ENCODE peak calls at places on chromosomes 6 and 20, in ten cellular contexts. U is G401; S is osteocyte; N is SJSA1; Q is mesendoderm; I is HCEC 1CT; O is substantia nigra; T is stimulated activated naive CD8-positive, alpha-beta T cell treated with anti-CD3 and anti-CD28 coated beads, Interleukin-15, Interleukin-2, amounts not matched to agents 100 U/mL and 50 U/mL, for 24 hours; Y is renal cortical epithelial cell; V is dorsolateral prefrontal cortex. A is an unnamed sample.
A peak's percentile ranks its signal among the peaks of the same experiment; 100 is the strongest.

GRCh38 chr6:42369568-42369967 is 82.2 kb downstream of the TRERF1 start:
- DNase-seq in T (no peak), O (no peak), Q (no peak), Y (no peak), V (no peak), S (no peak), I (no peak), U (no peak), N (no peak), A (no peak)

GRCh38 chr20:51121272-51121671 is 98.4 kb upstream of the KCNG1 start:
- DNase-seq in I (no peak), Q (no peak), V (no peak), S (no peak), U (peak; percentile 80), T (no peak), N (no peak), Y (no peak), O (no peak), A (no peak)

GRCh38 chr6:9224539-9224938 is 789.2 kb upstream of the SLC35B3 start:
- DNase-seq in V (no peak), Q (no peak), O (no peak), U (no peak), T (no peak), Y (no peak), S (no peak), I (peak; percentile 57), N (no peak), A (no peak)

GRCh38 chr6:140002406-140003022 is 628.1 kb upstream of the CITED2 start:
- DNase-seq in N (peak; percentile 56), Q (no peak), Y (no peak), T (no peak), U (no peak), O (no peak), I (no peak), S (no peak), V (no peak), A (no peak)

GRCh38 chr6:161374971-161375873 is 101.4 kb upstream of the AGPAT4 start:
- DNase-seq in I (no peak), O (peak; percentile 77), V (peak; percentile 48), U (peak; percentile 29), N (no peak), Y (peak; percentile 49), Q (peak; percentile 68), T (no peak), S (no peak), A (no peak)

GRCh38 chr20:43446361-43446879 is 11.3 kb upstream of the SRSF6 start:
- DNase-seq in T (no peak), S (no peak), Y (no peak), I (no peak), V (no peak), N (no peak), O (no peak), Q (no peak), U (no peak), A (no peak)

GRCh38 chr6:159429427-159429826 is 260.2 kb downstream of the FNDC1 start:
- DNase-seq in U (no peak), N (no peak), Y (no peak), I (no peak), Q (no peak), V (no peak), O (no peak), S (no peak), T (no peak), A (no peak)

GRCh38 chr6:121826156-121826810 is 390.8 kb downstream of the GJA1 start:
- DNase-seq in U (no peak), N (peak; percentile 77), Q (peak; percentile 72), Y (peak; percentile 98), O (no peak), V (no peak), S (no peak), T (no peak), I (peak; percentile 88), A (no peak)

GRCh38 chr6:97203343-97203742 is 79.7 kb downstream of the MMS22L start:
- DNase-seq in S (no peak), Y (no peak), I (peak; percentile 43), O (no peak), N (no peak), T (no peak), U (no peak), Q (peak; percentile 75), V (no peak), A (no peak)

GRCh38 chr6:152874267-152874666 is 108.6 kb downstream of the FBXO5 start:
- DNase-seq in T (no peak), I (no peak), S (no peak), V (no peak), Y (no peak), U (no peak), N (no peak), O (no peak), Q (no peak), A (no peak)

GRCh38 chr6:166743925-166744653 is 117.0 kb upstream of the RPS6KA2 start:
- DNase-seq in I (no peak), O (no peak), N (no peak), U (no peak), Y (peak; percentile 31), Q (no peak), T (no peak), V (no peak), S (peak; percentile 81), A (peak; percentile 79)

GRCh38 chr6:166078294-166078693 is 89.4 kb downstream of the TBXT start:
- DNase-seq in Q (no peak), V (no peak), O (no peak), Y (peak; percentile 37), I (peak; percentile 74), N (no peak), S (no peak), T (no peak), U (no peak), A (no peak)

GRCh38 chr20:22691369-22692118 is 107.2 kb upstream of the FOXA2 start:
- DNase-seq in T (peak; percentile 51), O (peak; percentile 70), V (peak; percentile 65), I (peak; percentile 42), U (peak; percentile 86), Q (peak; percentile 80), S (peak; percentile 91), Y (peak; percentile 45), N (peak; percentile 63), A (peak; percentile 88)